ENCODE peak calls at places on chromosomes 13 and 19, in seven cellular contexts. One of them, this sample, is unnamed.

GRCh38 chr13:23883255-23883654 is 5.9 kb downstream of the MIPEP start:
- DNase-seq in naive thymus-derived CD4-positive, alpha-beta T cell: no peak
- DNase-seq in hepatocyte: no peak
- DNase-seq in brain microvascular endothelial cell: no peak
- DNase-seq in tibial artery: no peak
- DNase-seq in ovary: no peak
- DNase-seq in GM23338: no peak
- DNase-seq in this sample: no peak

GRCh38 chr19:46791944-46792343 is 3.5 kb upstream of the SLC1A5 start:
- DNase-seq in naive thymus-derived CD4-positive, alpha-beta T cell: peak
- DNase-seq in hepatocyte: no peak
- DNase-seq in brain microvascular endothelial cell: no peak
- DNase-seq in tibial artery: no peak
- DNase-seq in ovary: no peak
- DNase-seq in GM23338: no peak
- DNase-seq in this sample: no peak

GRCh38 chr19:1685046-1685445 is 32.6 kb upstream of the TCF3 start:
- DNase-seq in naive thymus-derived CD4-positive, alpha-beta T cell: no peak
- DNase-seq in hepatocyte: no peak
- DNase-seq in brain microvascular endothelial cell: no peak
- DNase-seq in tibial artery: no peak
- DNase-seq in ovary: no peak
- DNase-seq in GM23338: no peak
- DNase-seq in this sample: no peak

GRCh38 chr13:49603318-49603717 is 18.0 kb upstream of the RCBTB1 start:
- DNase-seq in naive thymus-derived CD4-positive, alpha-beta T cell: no peak
- DNase-seq in hepatocyte: no peak
- DNase-seq in brain microvascular endothelial cell: no peak
- DNase-seq in tibial artery: no peak
- DNase-seq in ovary: no peak
- DNase-seq in GM23338: no peak
- DNase-seq in this sample: no peak

GRCh38 chr13:21676611-21677021 is 5.7 kb downstream of the FGF9 start:
- DNase-seq in naive thymus-derived CD4-positive, alpha-beta T cell: no peak
- DNase-seq in hepatocyte: peak
- DNase-seq in brain microvascular endothelial cell: no peak
- DNase-seq in tibial artery: no peak
- DNase-seq in ovary: no peak
- DNase-seq in GM23338: peak
- DNase-seq in this sample: no peak

GRCh38 chr19:48445256-48445605 is 552 bp upstream of the GRWD1 start:
- DNase-seq in naive thymus-derived CD4-positive, alpha-beta T cell: no peak
- DNase-seq in hepatocyte: peak
- DNase-seq in brain microvascular endothelial cell: peak
- DNase-seq in tibial artery: peak
- DNase-seq in ovary: no peak
- DNase-seq in GM23338: peak
- DNase-seq in this sample: peak

GRCh38 chr19:2720777-2721569 is at the start of gene DIRAS1:
- DNase-seq in naive thymus-derived CD4-positive, alpha-beta T cell: no peak
- DNase-seq in hepatocyte: no peak
- DNase-seq in brain microvascular endothelial cell: no peak
- DNase-seq in tibial artery: no peak
- DNase-seq in ovary: peak
- DNase-seq in GM23338: peak
- DNase-seq in this sample: no peak

GRCh38 chr13:44259045-44260042 is 114.3 kb upstream of the SERP2 start:
- DNase-seq in naive thymus-derived CD4-positive, alpha-beta T cell: peak
- DNase-seq in hepatocyte: peak
- DNase-seq in brain microvascular endothelial cell: peak
- DNase-seq in tibial artery: peak
- DNase-seq in ovary: no peak
- DNase-seq in GM23338: no peak
- DNase-seq in this sample: peak

GRCh38 chr19:35267818-35268545 is 780 bp upstream of the USF2 start:
- DNase-seq in naive thymus-derived CD4-positive, alpha-beta T cell: peak
- DNase-seq in hepatocyte: peak
- DNase-seq in brain microvascular endothelial cell: peak
- DNase-seq in tibial artery: peak
- DNase-seq in ovary: peak
- DNase-seq in GM23338: peak
- DNase-seq in this sample: peak

GRCh38 chr13:79767126-79767525 is 286.2 kb downstream of the NDFIP2 start:
- DNase-seq in naive thymus-derived CD4-positive, alpha-beta T cell: no peak
- DNase-seq in hepatocyte: no peak
- DNase-seq in brain microvascular endothelial cell: no peak
- DNase-seq in tibial artery: no peak
- DNase-seq in ovary: no peak
- DNase-seq in GM23338: no peak
- DNase-seq in this sample: peak

GRCh38 chr13:43116242-43116641 is 92.9 kb downstream of the DNAJC15 start:
- DNase-seq in naive thymus-derived CD4-positive, alpha-beta T cell: no peak
- DNase-seq in hepatocyte: no peak
- DNase-seq in brain microvascular endothelial cell: no peak
- DNase-seq in tibial artery: no peak
- DNase-seq in ovary: no peak
- DNase-seq in GM23338: peak
- DNase-seq in this sample: no peak

GRCh38 chr19:47374876-47375693 is 26.0 kb downstream of the DHX34 start:
- DNase-seq in naive thymus-derived CD4-positive, alpha-beta T cell: no peak
- DNase-seq in hepatocyte: no peak
- DNase-seq in brain microvascular endothelial cell: no peak
- DNase-seq in tibial artery: no peak
- DNase-seq in ovary: no peak
- DNase-seq in GM23338: no peak
- DNase-seq in this sample: no peak

GRCh38 chr19:4987692-4988370 is 18.9 kb downstream of the KDM4B start:
- DNase-seq in naive thymus-derived CD4-positive, alpha-beta T cell: no peak
- DNase-seq in hepatocyte: no peak
- DNase-seq in brain microvascular endothelial cell: no peak
- DNase-seq in tibial artery: no peak
- DNase-seq in ovary: peak
- DNase-seq in GM23338: no peak
- DNase-seq in this sample: no peak

GRCh38 chr13:76854894-76855293 is 31.3 kb downstream of the KCTD12 start:
- DNase-seq in naive thymus-derived CD4-positive, alpha-beta T cell: no peak
- DNase-seq in hepatocyte: no peak
- DNase-seq in brain microvascular endothelial cell: no peak
- DNase-seq in tibial artery: no peak
- DNase-seq in ovary: no peak
- DNase-seq in GM23338: no peak
- DNase-seq in this sample: no peak

GRCh38 chr19:422213-422916 is 13.4 kb upstream of the C2CD4C start:
- DNase-seq in naive thymus-derived CD4-positive, alpha-beta T cell: no peak
- DNase-seq in hepatocyte: no peak
- DNase-seq in brain microvascular endothelial cell: no peak
- DNase-seq in tibial artery: no peak
- DNase-seq in ovary: no peak
- DNase-seq in GM23338: no peak
- DNase-seq in this sample: no peak

GRCh38 chr13:112619730-112620639 is 32.0 kb upstream of the TUBGCP3 start:
- DNase-seq in naive thymus-derived CD4-positive, alpha-beta T cell: no peak
- DNase-seq in hepatocyte: peak
- DNase-seq in brain microvascular endothelial cell: no peak
- DNase-seq in tibial artery: no peak
- DNase-seq in ovary: no peak
- DNase-seq in GM23338: peak
- DNase-seq in this sample: peak

GRCh38 chr19:14080887-14081796 is 4.4 kb downstream of the C19orf67 start:
- DNase-seq in naive thymus-derived CD4-positive, alpha-beta T cell: peak
- DNase-seq in hepatocyte: peak
- DNase-seq in brain microvascular endothelial cell: peak
- DNase-seq in tibial artery: peak
- DNase-seq in ovary: peak
- DNase-seq in GM23338: peak
- DNase-seq in this sample: peak

GRCh38 chr13:75481176-75482069 is 546 bp downstream of the TBC1D4 start:
- DNase-seq in naive thymus-derived CD4-positive, alpha-beta T cell: peak
- DNase-seq in hepatocyte: peak
- DNase-seq in brain microvascular endothelial cell: no peak
- DNase-seq in tibial artery: no peak
- DNase-seq in ovary: peak
- DNase-seq in GM23338: peak
- DNase-seq in this sample: peak

GRCh38 chr19:9797871-9798270 is 21.0 kb downstream of the FBXL12 start:
- DNase-seq in naive thymus-derived CD4-positive, alpha-beta T cell: no peak
- DNase-seq in hepatocyte: no peak
- DNase-seq in brain microvascular endothelial cell: no peak
- DNase-seq in tibial artery: no peak
- DNase-seq in ovary: no peak
- DNase-seq in GM23338: no peak
- DNase-seq in this sample: no peak

GRCh38 chr13:45584816-45585215 is 30.7 kb downstream of the ERICH6B start:
- DNase-seq in naive thymus-derived CD4-positive, alpha-beta T cell: no peak
- DNase-seq in hepatocyte: peak
- DNase-seq in brain microvascular endothelial cell: no peak
- DNase-seq in tibial artery: no peak
- DNase-seq in ovary: no peak
- DNase-seq in GM23338: peak
- DNase-seq in this sample: no peak

GRCh38 chr19:1070931-1071791 is 4.2 kb downstream of the ARHGAP45 start:
- DNase-seq in naive thymus-derived CD4-positive, alpha-beta T cell: no peak
- DNase-seq in hepatocyte: no peak
- DNase-seq in brain microvascular endothelial cell: no peak
- DNase-seq in tibial artery: no peak
- DNase-seq in ovary: peak
- DNase-seq in GM23338: peak
- DNase-seq in this sample: no peak

GRCh38 chr13:113219311-113219940 is 10.0 kb downstream of the CUL4A start:
- DNase-seq in naive thymus-derived CD4-positive, alpha-beta T cell: no peak
- DNase-seq in hepatocyte: peak
- DNase-seq in brain microvascular endothelial cell: no peak
- DNase-seq in tibial artery: no peak
- DNase-seq in ovary: no peak
- DNase-seq in GM23338: no peak
- DNase-seq in this sample: no peak

GRCh38 chr13:112616586-112617381 is 28.8 kb upstream of the TUBGCP3 start:
- DNase-seq in naive thymus-derived CD4-positive, alpha-beta T cell: peak
- DNase-seq in hepatocyte: peak
- DNase-seq in brain microvascular endothelial cell: peak
- DNase-seq in tibial artery: no peak
- DNase-seq in ovary: no peak
- DNase-seq in GM23338: peak
- DNase-seq in this sample: peak

GRCh38 chr13:31049083-31049482 is 112.6 kb downstream of the HSPH1 start:
- DNase-seq in naive thymus-derived CD4-positive, alpha-beta T cell: no peak
- DNase-seq in hepatocyte: no peak
- DNase-seq in brain microvascular endothelial cell: no peak
- DNase-seq in tibial artery: no peak
- DNase-seq in ovary: no peak
- DNase-seq in GM23338: no peak
- DNase-seq in this sample: no peak

GRCh38 chr19:19466201-19466600 is 49.1 kb downstream of the TSSK6 start:
- DNase-seq in naive thymus-derived CD4-positive, alpha-beta T cell: no peak
- DNase-seq in hepatocyte: no peak
- DNase-seq in brain microvascular endothelial cell: no peak
- DNase-seq in tibial artery: no peak
- DNase-seq in ovary: no peak
- DNase-seq in GM23338: no peak
- DNase-seq in this sample: no peak

GRCh38 chr19:54418030-54418929 is 3.0 kb downstream of the TTYH1 start:
- DNase-seq in naive thymus-derived CD4-positive, alpha-beta T cell: no peak
- DNase-seq in hepatocyte: no peak
- DNase-seq in brain microvascular endothelial cell: peak
- DNase-seq in tibial artery: no peak
- DNase-seq in ovary: no peak
- DNase-seq in GM23338: peak
- DNase-seq in this sample: no peak
- H3K27ac ChIP-seq in naive thymus-derived CD4-positive, alpha-beta T cell: no peak
- H3K27ac ChIP-seq in hepatocyte: no peak
- H3K27ac ChIP-seq in brain microvascular endothelial cell: no peak
- H3K27ac ChIP-seq in tibial artery: no peak
- H3K27ac ChIP-seq in ovary: no peak
- H3K27ac ChIP-seq in GM23338: no peak
- H3K27ac ChIP-seq in this sample: no peak

DNA sequence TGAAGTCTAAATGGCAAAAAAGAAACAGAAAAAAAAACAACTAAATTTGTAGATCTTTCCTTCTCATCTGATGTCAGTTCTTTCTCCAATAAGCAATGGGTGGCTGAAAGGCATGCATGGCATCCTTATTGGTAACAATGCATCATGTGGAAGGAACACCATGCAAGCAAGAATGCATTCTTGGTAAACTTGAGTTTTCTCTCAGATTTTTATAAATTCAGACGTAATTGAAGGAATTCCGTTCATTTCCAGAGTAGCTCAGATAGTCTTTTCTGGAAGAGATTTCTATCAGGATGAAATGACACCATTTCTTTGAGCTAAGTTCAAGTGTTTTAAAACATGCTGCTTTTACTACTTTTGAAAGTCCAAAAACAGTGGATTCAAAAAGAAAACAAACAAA is 373.0 kb downstream of the COG6 start:
- DNase-seq in naive thymus-derived CD4-positive, alpha-beta T cell: no peak
- DNase-seq in hepatocyte: no peak
- DNase-seq in brain microvascular endothelial cell: no peak
- DNase-seq in tibial artery: no peak
- DNase-seq in ovary: no peak
- DNase-seq in GM23338: no peak
- DNase-seq in this sample: no peak
- H3K27ac ChIP-seq in naive thymus-derived CD4-positive, alpha-beta T cell: no peak
- H3K27ac ChIP-seq in hepatocyte: no peak
- H3K27ac ChIP-seq in brain microvascular endothelial cell: no peak
- H3K27ac ChIP-seq in tibial artery: no peak
- H3K27ac ChIP-seq in ovary: no peak
- H3K27ac ChIP-seq in GM23338: no peak
- H3K27ac ChIP-seq in this sample: no peak

GRCh38 chr19:38698225-38699026 is 45.8 kb downstream of the CAPN12 start:
- DNase-seq in naive thymus-derived CD4-positive, alpha-beta T cell: no peak
- DNase-seq in hepatocyte: no peak
- DNase-seq in brain microvascular endothelial cell: no peak
- DNase-seq in tibial artery: no peak
- DNase-seq in ovary: no peak
- DNase-seq in GM23338: no peak
- DNase-seq in this sample: no peak
- H3K27ac ChIP-seq in naive thymus-derived CD4-positive, alpha-beta T cell: no peak
- H3K27ac ChIP-seq in hepatocyte: peak
- H3K27ac ChIP-seq in brain microvascular endothelial cell: no peak
- H3K27ac ChIP-seq in tibial artery: peak
- H3K27ac ChIP-seq in ovary: no peak
- H3K27ac ChIP-seq in GM23338: peak
- H3K27ac ChIP-seq in this sample: no peak

DNA sequence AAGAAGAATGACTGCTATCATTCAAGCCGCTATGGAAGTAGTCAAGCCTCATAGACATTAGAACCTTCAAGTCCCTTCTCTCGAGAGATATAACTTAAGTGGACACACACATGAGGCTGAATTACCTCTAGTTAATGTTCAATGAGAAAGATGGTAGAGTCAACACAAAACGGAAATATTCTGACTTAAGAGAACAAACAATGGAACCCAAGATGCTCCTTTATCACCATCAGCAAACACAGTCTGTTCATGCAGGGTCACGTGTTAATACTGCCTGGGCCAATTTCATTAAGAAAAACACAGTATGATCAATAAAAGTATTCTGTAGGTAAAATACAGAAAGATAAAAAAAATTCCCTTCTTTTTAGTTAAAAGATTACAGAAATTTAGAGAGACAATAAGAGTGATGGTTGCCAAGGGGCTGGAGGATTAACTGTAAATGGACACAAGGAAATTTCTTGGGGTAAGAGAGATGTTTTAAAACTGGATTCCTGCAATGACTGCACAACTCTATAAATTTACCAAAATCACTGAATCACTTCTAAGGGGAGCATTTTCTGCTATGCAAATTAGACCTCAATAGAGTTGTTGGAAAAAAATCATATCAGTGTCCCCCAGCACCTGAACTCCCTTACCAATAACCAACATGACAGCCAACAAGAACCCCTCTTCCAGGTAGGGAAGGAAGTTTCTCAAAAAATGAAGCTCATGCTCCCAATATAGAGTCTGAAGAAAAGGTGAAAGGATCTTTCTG is 256.6 kb downstream of the ABCC4 start:
- DNase-seq in naive thymus-derived CD4-positive, alpha-beta T cell: no peak
- DNase-seq in hepatocyte: no peak
- DNase-seq in brain microvascular endothelial cell: no peak
- DNase-seq in tibial artery: no peak
- DNase-seq in ovary: no peak
- DNase-seq in GM23338: no peak
- DNase-seq in this sample: no peak
- H3K27ac ChIP-seq in naive thymus-derived CD4-positive, alpha-beta T cell: no peak
- H3K27ac ChIP-seq in hepatocyte: no peak
- H3K27ac ChIP-seq in brain microvascular endothelial cell: no peak
- H3K27ac ChIP-seq in tibial artery: no peak
- H3K27ac ChIP-seq in ovary: no peak
- H3K27ac ChIP-seq in GM23338: no peak
- H3K27ac ChIP-seq in this sample: no peak